ENCODE peak calls at places on chromosomes 3 and 15, in four cellular contexts. L, D, Z and P are unnamed samples.

GRCh38 chr3:195366200-195366910 is 76.5 kb downstream of the ACAP2 start:
- DNase-seq in D (no peak), Z (no peak), L (no peak), P (peak)

GRCh38 chr15:58506787-58507671 is 75.2 kb downstream of the LIPC start:
- DNase-seq in L (no peak), D (no peak), Z (no peak), P (no peak)

GRCh38 chr3:122392868-122393844 is 9.2 kb downstream of the FAM162A start:
- DNase-seq in Z (peak), D (no peak), L (peak), P (no peak)

GRCh38 chr15:63600646-63601025 is 3.4 kb downstream of the FBXL22 start:
- DNase-seq in D (peak), L (peak), Z (peak), P (peak)

GRCh38 chr15:53323197-53323596 is 436.3 kb downstream of the WDR72 start:
- DNase-seq in Z (peak), L (no peak), D (no peak), P (no peak)

GRCh38 chr15:95259513-95259912 is 1028.2 kb downstream of the MCTP2 start:
- DNase-seq in L (peak), D (no peak), Z (peak), P (peak)

GRCh38 chr3:171565671-171566070 is 105.5 kb upstream of the TNIK start:
- DNase-seq in Z (peak), L (peak), D (peak), P (no peak)

GRCh38 chr3:44208086-44208485 is 33.6 kb upstream of the TOPAZ1 start:
- DNase-seq in L (peak), Z (no peak), D (no peak), P (peak)

GRCh38 chr15:25805006-25805405 is 58.1 kb downstream of the ATP10A start:
- DNase-seq in Z (peak), L (peak), D (no peak), P (no peak)

GRCh38 chr3:42177068-42177800 is 86.1 kb downstream of the TRAK1 start:
- DNase-seq in D (no peak), Z (no peak), L (no peak), P (no peak)

GRCh38 chr3:126277629-126278378 is 79.4 kb downstream of the KLF15 start:
- DNase-seq in L (no peak), Z (no peak), D (no peak), P (no peak)

GRCh38 chr15:70748281-70748747 is 15.0 kb downstream of the UACA start:
- DNase-seq in L (peak), D (no peak), Z (peak), P (no peak)

GRCh38 chr3:189167027-189167766 is 4.6 kb upstream of the TPRG1 start:
- DNase-seq in L (no peak), D (no peak), Z (peak), P (no peak)

GRCh38 chr3:188979236-188979635 is 192.5 kb upstream of the TPRG1 start:
- DNase-seq in Z (no peak), D (no peak), L (no peak), P (no peak)

GRCh38 chr3:61954097-61954528 is 392.7 kb downstream of the PTPRG start:
- DNase-seq in D (peak), Z (no peak), L (peak), P (no peak)

GRCh38 chr15:65249641-65250040 is 37.0 kb downstream of the PARP16 start:
- DNase-seq in L (no peak), Z (no peak), D (no peak), P (no peak)

GRCh38 chr3:156768390-156768789 is 57.8 kb upstream of the LEKR1 start:
- DNase-seq in Z (no peak), D (no peak), L (no peak), P (no peak)

GRCh38 chr3:42684632-42685362 is 540 bp upstream of the KLHL40 start:
- DNase-seq in L (no peak), D (no peak), Z (no peak), P (no peak)

GRCh38 chr3:134294302-134294925 is 43.8 kb upstream of the RYK start:
- DNase-seq in L (peak), Z (no peak), D (no peak), P (no peak)

GRCh38 chr15:42772126-42772525 is 35.2 kb upstream of the CDAN1 start:
- DNase-seq in D (no peak), Z (no peak), L (no peak), P (no peak)

GRCh38 chr3:145776782-145777408 is 384.1 kb downstream of the PLOD2 start:
- DNase-seq in D (peak), L (peak), Z (peak), P (peak)

GRCh38 chr15:78654272-78654671 is 13.3 kb upstream of the CHRNB4 start:
- DNase-seq in Z (no peak), D (no peak), L (no peak), P (no peak)

GRCh38 chr3:71067977-71068376 is 515.6 kb downstream of the FOXP1 start:
- DNase-seq in D (no peak), L (no peak), Z (no peak), P (no peak)

GRCh38 chr15:71568226-71568625 is 242.1 kb upstream of the NR2E3 start:
- DNase-seq in Z (no peak), D (no peak), L (no peak), P (no peak)

GRCh38 chr3:124007186-124007585 is 15.3 kb upstream of the ROPN1 start:
- DNase-seq in Z (no peak), L (peak), D (no peak), P (no peak)

GRCh38 chr15:91865486-91865885 is 12.0 kb downstream of the SLCO3A1 start:
- DNase-seq in D (no peak), L (no peak), Z (no peak), P (no peak)

GRCh38 chr3:191566469-191566868 is 105.5 kb downstream of the PYDC2 start:
- DNase-seq in Z (no peak), L (peak), D (no peak), P (no peak)

GRCh38 chr3:17753271-17753992 is 11.0 kb upstream of the TBC1D5 start:
- DNase-seq in L (peak), D (no peak), Z (no peak), P (no peak)

DNA sequence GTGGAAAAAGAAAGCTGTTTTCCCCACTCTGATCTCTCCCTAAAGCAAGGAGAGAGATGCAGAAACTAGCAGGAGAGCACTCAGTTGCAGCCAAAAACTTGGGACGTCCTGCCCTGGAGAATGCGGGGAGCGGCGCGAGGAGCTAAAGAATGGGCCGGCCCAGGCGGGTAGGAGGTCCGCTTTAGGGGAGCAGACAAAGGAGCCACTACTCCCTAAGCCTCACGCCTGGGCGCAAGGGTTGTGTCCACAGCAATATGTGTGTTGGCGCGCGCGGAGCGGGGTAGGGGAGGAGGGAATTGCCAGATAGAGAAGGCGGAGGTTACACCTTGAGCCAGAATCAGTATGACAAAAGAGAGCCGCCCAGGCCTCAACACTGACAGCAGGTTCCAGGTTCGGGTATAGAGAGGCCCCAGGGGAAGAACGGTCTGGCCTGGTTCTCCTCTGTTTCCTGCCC is 2.9 kb downstream of the WNT5A start:
- DNase-seq in D (no peak), Z (no peak), L (peak), P (no peak)
- H3K4me3 ChIP-seq in D (peak), Z (peak), L (peak), P (peak)

GRCh38 chr15:100154338-100154737 is 187.4 kb downstream of the ADAMTS17 start:
- DNase-seq in Z (no peak), D (no peak), L (no peak), P (no peak)

GRCh38 chr15:100152463-100152862 is 189.3 kb downstream of the ADAMTS17 start:
- DNase-seq in L (no peak), Z (no peak), D (no peak), P (no peak)

GRCh38 chr15:100147828-100148227 is 193.9 kb downstream of the ADAMTS17 start:
- DNase-seq in L (peak), Z (no peak), D (no peak), P (no peak)

GRCh38 chr15:100156201-100156600 is 185.6 kb downstream of the ADAMTS17 start:
- DNase-seq in L (no peak), Z (no peak), D (no peak), P (no peak)

GRCh38 chr15:100150906-100151305 is 190.9 kb downstream of the ADAMTS17 start:
- DNase-seq in Z (no peak), D (no peak), L (no peak), P (no peak)
- H3K4me3 ChIP-seq in Z (no peak), D (no peak), L (no peak), P (no peak)

GRCh38 chr15:85404156-85404921 is 23.9 kb downstream of the AKAP13 start:
- DNase-seq in L (no peak), Z (no peak), D (no peak), P (no peak)
- H3K4me3 ChIP-seq in L (no peak), Z (no peak), D (no peak), P (no peak)

GRCh38 chr3:9170851-9171160 is 78.6 kb downstream of the SRGAP3 start:
- DNase-seq in D (no peak), L (no peak), Z (no peak), P (no peak)
- H3K4me3 ChIP-seq in D (no peak), L (no peak), Z (no peak), P (no peak)

GRCh38 chr3:177427096-177427495 is 229.8 kb upstream of the TBL1XR1 start:
- DNase-seq in Z (no peak), L (no peak), D (no peak), P (no peak)
- H3K4me3 ChIP-seq in Z (no peak), L (no peak), D (no peak), P (no peak)

GRCh38 chr3:58657571-58658141 is 8.9 kb downstream of the FAM3D start:
- DNase-seq in L (no peak), D (no peak), Z (peak), P (no peak)
- H3K4me3 ChIP-seq in L (no peak), D (no peak), Z (no peak), P (no peak)